ENCODE peak calls at places on chromosomes 11 and 22, in eight cellular contexts. F, G, N, X, T, Q, C and Z are unnamed samples.

GRCh38 chr11:121914508-121914907 is 201.5 kb downstream of the BLID start:
- DNase-seq in Q (no peak), N (no peak), X (no peak), C (no peak), T (no peak), F (no peak), G (no peak), Z (no peak)

GRCh38 chr22:20031732-20032406 is 11.0 kb downstream of the TANGO2 start:
- DNase-seq in C (no peak), T (no peak), N (no peak), X (peak), G (no peak), Q (no peak), F (no peak), Z (no peak)

GRCh38 chr11:61370349-61371005 is 8.3 kb downstream of the TMEM138 start:
- DNase-seq in X (no peak), Q (no peak), G (no peak), N (no peak), F (no peak), T (no peak), C (no peak), Z (no peak)

GRCh38 chr11:65637794-65638317 is at the start of gene SIPA1:
- DNase-seq in F (peak), X (peak), Q (no peak), N (peak), C (peak), T (peak), G (peak), Z (peak)

GRCh38 chr22:27993774-27994350 is 74.8 kb upstream of the PITPNB start:
- DNase-seq in N (no peak), G (no peak), F (no peak), T (no peak), Q (no peak), X (no peak), C (no peak), Z (no peak)

GRCh38 chr11:951507-951906 is 25.8 kb downstream of the AP2A2 start:
- DNase-seq in F (no peak), T (no peak), C (no peak), G (no peak), N (no peak), X (no peak), Q (no peak), Z (no peak)

GRCh38 chr11:66225054-66225453 is 43.4 kb upstream of the RAB1B start:
- DNase-seq in T (no peak), N (no peak), X (no peak), G (no peak), Q (no peak), C (no peak), F (no peak), Z (no peak)

GRCh38 chr11:119721129-119722120 is 7.6 kb downstream of the NECTIN1 start:
- DNase-seq in T (peak), G (no peak), C (no peak), Q (no peak), N (no peak), F (no peak), X (no peak), Z (no peak)

GRCh38 chr11:43282607-43283440 is 29.0 kb upstream of the API5 start:
- DNase-seq in G (peak), F (no peak), X (no peak), T (peak), N (peak), Q (no peak), C (no peak), Z (no peak)

GRCh38 chr22:46119729-46120419 is 30.5 kb upstream of the PPARA start:
- DNase-seq in C (no peak), F (peak), N (peak), Q (no peak), G (no peak), X (no peak), T (no peak), Z (no peak)

GRCh38 chr22:31451709-31452571 is 37.7 kb downstream of the EIF4ENIF1 start:
- DNase-seq in X (no peak), T (peak), G (peak), N (peak), C (no peak), Q (peak), F (peak), Z (no peak)

GRCh38 chr11:113272927-113273615 is 41.3 kb upstream of the TTC12 start:
- DNase-seq in N (no peak), T (no peak), X (no peak), C (no peak), Q (no peak), G (no peak), F (no peak), Z (no peak)

GRCh38 chr11:9047986-9048522 is 43.3 kb downstream of the SCUBE2 start:
- DNase-seq in T (no peak), Q (peak), F (peak), C (no peak), X (no peak), N (peak), G (peak), Z (no peak)

GRCh38 chr11:86769219-86769618 is 31.1 kb upstream of the PRSS23 start:
- DNase-seq in T (no peak), X (no peak), F (no peak), Q (no peak), N (no peak), C (no peak), G (no peak), Z (no peak)

GRCh38 chr11:64690235-64690634 is 32.8 kb downstream of the NRXN2 start:
- DNase-seq in C (no peak), Q (no peak), T (no peak), X (no peak), F (no peak), N (no peak), G (no peak), Z (no peak)

GRCh38 chr11:120431633-120432032 is 79.9 kb upstream of the GRIK4 start:
- DNase-seq in C (no peak), N (peak), Q (no peak), T (peak), G (peak), X (no peak), F (peak), Z (no peak)

GRCh38 chr22:40485813-40486610 is 115.6 kb downstream of the SGSM3 start:
- DNase-seq in T (no peak), X (no peak), C (no peak), F (no peak), N (peak), G (no peak), Q (no peak), Z (no peak)

GRCh38 chr11:75337195-75337654 is 14.2 kb downstream of the ARRB1 start:
- DNase-seq in X (no peak), Q (no peak), T (peak), F (no peak), C (no peak), N (no peak), G (peak), Z (no peak)

GRCh38 chr11:128469220-128469619 is 118.1 kb downstream of the ETS1 start:
- DNase-seq in T (no peak), N (no peak), Q (no peak), G (no peak), F (no peak), C (no peak), X (no peak), Z (no peak)

GRCh38 chr11:118975771-118976709 is 4.5 kb downstream of the FOXR1 start:
- DNase-seq in G (no peak), C (no peak), Q (no peak), X (no peak), F (no peak), T (peak), N (no peak), Z (no peak)

GRCh38 chr11:69796063-69796462 is 20.9 kb upstream of the FGF4 start:
- DNase-seq in C (no peak), T (no peak), N (no peak), G (no peak), Q (no peak), X (no peak), F (no peak), Z (no peak)

GRCh38 chr11:75576445-75577049 is 14.5 kb downstream of the SERPINH1 start:
- DNase-seq in Q (no peak), T (no peak), N (peak), G (peak), X (peak), F (no peak), C (peak), Z (peak)

GRCh38 chr11:69667619-69668604 is 7.2 kb downstream of the LTO1 start:
- DNase-seq in X (no peak), G (peak), T (no peak), F (no peak), Q (no peak), C (no peak), N (no peak), Z (no peak)

GRCh38 chr11:63489879-63490278 is 1.1 kb downstream of the PLAAT5 start:
- DNase-seq in G (no peak), N (peak), X (no peak), C (no peak), Q (no peak), F (no peak), T (peak), Z (no peak)

GRCh38 chr11:133409799-133410198 is 122.5 kb downstream of the OPCML start:
- DNase-seq in F (no peak), X (no peak), N (no peak), C (no peak), T (no peak), Q (no peak), G (no peak), Z (no peak)

GRCh38 chr11:122040476-122040875 is 75.5 kb downstream of the BLID start:
- DNase-seq in X (no peak), C (no peak), G (no peak), N (no peak), Q (no peak), T (peak), F (no peak), Z (no peak)

GRCh38 chr11:57667715-57668466 is at the start of gene ZDHHC5:
- DNase-seq in X (peak), G (peak), T (peak), C (peak), F (peak), Q (peak), N (peak), Z (peak)

GRCh38 chr11:77244277-77245014 is 57.0 kb downstream of the GDPD4 start:
- DNase-seq in T (peak), F (no peak), C (no peak), X (no peak), G (no peak), Q (peak), N (peak), Z (no peak)

GRCh38 chr22:36773935-36774334 is 2.0 kb downstream of the IFT27 start:
- DNase-seq in C (no peak), F (no peak), Q (no peak), T (peak), N (peak), X (no peak), G (peak), Z (no peak)
- TF ChIP-seq CTCF in C (peak), F (peak), Q (peak), T (peak), N (peak), X (no peak), G (peak), Z (peak)

DNA sequence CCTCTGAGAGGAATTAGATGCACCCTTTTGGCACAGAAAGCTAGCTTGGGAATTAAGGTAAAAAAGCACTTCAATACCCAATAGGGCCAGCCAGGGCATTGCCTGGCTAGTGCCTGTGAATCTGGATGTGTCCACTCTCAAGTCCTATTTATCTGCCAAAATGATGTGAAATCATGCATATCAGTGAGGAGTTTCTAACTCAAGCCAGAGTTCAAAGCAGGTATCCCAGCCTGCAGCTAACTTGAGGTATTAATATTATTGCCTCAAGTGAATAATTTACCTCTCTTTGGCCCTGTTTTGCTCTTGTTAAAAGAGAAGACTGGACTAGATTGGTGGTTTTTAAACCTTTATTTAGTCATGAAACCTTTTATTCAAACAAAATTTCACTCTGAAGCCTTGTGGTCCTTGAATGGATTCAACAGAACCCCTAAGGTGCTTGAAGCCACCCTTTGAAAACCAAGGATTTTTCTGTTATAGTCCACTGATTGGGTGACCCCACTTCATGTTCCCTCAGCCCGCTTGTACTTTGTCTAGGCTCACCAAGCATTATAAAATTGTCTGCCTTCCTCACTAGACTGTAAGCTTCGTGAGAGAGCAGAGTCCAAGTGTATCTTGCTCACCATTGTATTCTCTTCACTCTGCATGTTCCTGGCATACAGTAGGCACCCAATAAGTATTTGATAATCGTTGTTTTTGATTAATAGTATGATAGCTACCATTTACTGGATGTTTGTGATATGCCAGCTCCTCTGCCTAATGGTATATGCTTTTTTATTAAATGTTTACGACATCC is 4.5 kb downstream of the RNF121 start:
- DNase-seq in G (no peak), X (no peak), T (no peak), N (no peak), C (no peak), F (no peak), Q (no peak), Z (no peak)
- TF ChIP-seq CTCF in G (no peak), X (no peak), T (no peak), N (no peak), C (no peak), F (no peak), Q (no peak), Z (no peak)

GRCh38 chr11:18722293-18722637 is 3.7 kb downstream of the IGSF22 start:
- DNase-seq in C (no peak), G (no peak), Q (no peak), X (no peak), N (no peak), T (no peak), F (no peak), Z (no peak)

GRCh38 chr11:18723991-18724390 is 2.0 kb downstream of the IGSF22 start:
- DNase-seq in F (no peak), X (no peak), T (no peak), G (no peak), C (no peak), Q (no peak), N (no peak), Z (no peak)

GRCh38 chr11:18720086-18720810 is 5.7 kb downstream of the IGSF22 start:
- DNase-seq in N (no peak), F (no peak), Q (no peak), X (no peak), C (no peak), G (peak), T (no peak), Z (no peak)

GRCh38 chr11:18720811-18721575 is 5.0 kb downstream of the IGSF22 start:
- DNase-seq in T (peak), X (peak), Q (no peak), G (peak), F (no peak), C (peak), N (peak), Z (peak)

DNA sequence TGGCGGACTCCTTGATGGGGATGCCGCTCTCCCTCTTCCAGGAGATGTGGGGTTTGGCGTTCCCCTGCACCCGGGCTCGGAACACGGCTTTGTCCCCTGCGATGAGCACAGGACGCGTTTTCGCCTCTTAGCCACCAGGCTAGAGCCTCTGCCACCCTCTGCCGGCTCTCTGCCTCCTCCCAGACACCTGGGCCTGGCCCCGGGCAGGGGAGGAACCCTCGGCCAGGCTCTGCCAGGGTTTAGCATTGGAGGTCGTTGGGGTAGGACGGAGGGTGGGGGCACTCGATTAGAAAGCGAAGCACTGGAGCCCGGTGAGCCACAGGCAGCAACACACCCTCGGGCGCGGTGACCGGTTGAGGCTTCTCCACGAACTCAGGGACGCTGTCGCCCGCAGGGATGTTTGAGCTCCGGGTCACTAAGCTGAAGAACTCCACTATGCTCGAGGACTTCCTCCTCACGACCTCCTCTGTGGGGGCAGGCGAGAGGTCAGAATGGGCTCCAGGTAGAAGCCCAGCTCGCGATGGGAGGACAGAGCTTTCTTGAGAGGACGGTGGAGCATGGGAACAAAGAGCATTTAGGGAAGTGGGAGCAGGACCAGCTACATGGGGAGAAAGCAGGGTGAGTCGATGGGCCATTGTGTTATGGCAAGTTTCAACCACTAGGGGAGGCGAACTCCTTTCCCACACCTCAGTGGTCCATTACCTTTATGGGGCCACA is 4.3 kb downstream of the IGSF22 start:
- DNase-seq in F (no peak), G (peak), C (peak), X (peak), T (peak), Q (no peak), N (peak), Z (no peak)
- TF ChIP-seq CTCF in F (peak), G (peak), C (peak), X (peak), T (peak), Q (peak), N (peak), Z (peak)

GRCh38 chr22:23245799-23246136 is 65.5 kb downstream of the BCR start:
- DNase-seq in G (no peak), N (peak), T (no peak), F (no peak), C (no peak), X (no peak), Q (no peak), Z (no peak)

GRCh38 chr22:23249506-23250423 is 69.5 kb downstream of the BCR start:
- DNase-seq in C (no peak), Q (no peak), G (no peak), N (no peak), F (no peak), X (no peak), T (no peak), Z (no peak)

GRCh38 chr22:23246982-23247766 is 66.9 kb downstream of the BCR start:
- DNase-seq in F (no peak), X (no peak), T (no peak), N (no peak), Q (no peak), G (no peak), C (no peak), Z (no peak)

GRCh38 chr22:23250424-23251363 is 70.4 kb downstream of the BCR start:
- DNase-seq in C (no peak), X (no peak), N (no peak), T (no peak), G (no peak), Q (no peak), F (no peak), Z (no peak)

DNA sequence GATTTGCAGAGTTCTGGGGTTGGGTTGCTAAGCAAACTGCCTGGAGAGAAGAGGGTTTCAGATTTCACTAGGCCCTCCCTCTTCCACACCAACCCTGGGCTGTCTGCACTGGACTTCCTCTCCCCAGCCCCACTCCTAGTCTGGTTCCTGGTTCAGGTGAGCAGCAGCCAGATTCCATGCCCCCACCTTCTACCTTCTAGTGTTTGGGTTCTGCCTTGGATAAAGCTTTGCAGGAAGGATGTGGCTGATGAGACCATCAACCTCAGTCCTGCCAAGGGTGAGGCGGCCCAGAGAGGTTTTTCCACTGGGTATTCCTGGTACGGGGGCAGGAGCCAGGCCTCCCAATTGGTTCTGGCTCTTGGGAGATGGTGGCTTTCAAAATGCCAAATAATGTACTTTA is 68.3 kb downstream of the BCR start:
- DNase-seq in G (peak), F (no peak), X (peak), C (peak), N (peak), Q (no peak), T (peak), Z (no peak)
- TF ChIP-seq CTCF in G (no peak), F (no peak), X (no peak), C (no peak), N (no peak), Q (no peak), T (no peak), Z (no peak)

GRCh38 chr22:29268511-29269229 is 602 bp downstream of the EWSR1 start:
- DNase-seq in F (peak), G (peak), C (peak), Q (no peak), T (peak), N (peak), X (peak), Z (peak)
- TF ChIP-seq CTCF in F (no peak), G (no peak), C (no peak), Q (no peak), T (no peak), N (no peak), X (no peak), Z (no peak)

GRCh38 chr22:26669060-26669481 is 11.7 kb downstream of the MIAT start:
- DNase-seq in F (no peak), N (peak), Q (no peak), X (no peak), C (no peak), G (peak), T (peak), Z (no peak)
- TF ChIP-seq CTCF in F (peak), N (peak), Q (peak), X (no peak), C (no peak), G (peak), T (peak), Z (peak)

DNA sequence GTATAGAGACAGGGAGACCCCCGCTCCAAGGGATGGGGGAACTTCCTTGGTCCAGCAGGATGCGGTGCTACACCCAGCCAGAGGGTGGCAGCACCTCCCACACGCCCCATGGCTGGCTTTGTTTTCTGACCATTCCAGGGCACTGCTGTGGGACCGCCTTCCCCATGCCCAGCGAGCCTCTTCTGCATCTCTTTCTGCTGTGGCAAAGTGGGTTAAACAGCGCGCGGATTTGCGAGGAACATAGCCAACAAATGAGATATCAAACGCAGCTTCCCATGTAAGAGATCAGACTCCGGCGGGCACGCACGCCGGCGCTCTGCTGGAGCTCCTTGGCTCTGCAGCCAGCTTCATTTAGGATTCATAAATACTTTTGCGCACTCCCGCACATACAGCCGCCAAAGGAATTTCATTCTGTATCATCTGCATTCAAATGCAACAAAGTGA is 485.8 kb upstream of the CADM1 start:
- DNase-seq in T (no peak), N (no peak), G (peak), X (no peak), F (no peak), C (no peak), Q (no peak), Z (no peak)
- TF ChIP-seq CTCF in T (peak), N (peak), G (peak), X (peak), F (peak), C (no peak), Q (peak), Z (peak)